ENCODE peak calls at places on chromosomes 6 and 20, in four cellular contexts. One of them, this sample, is unnamed.

GRCh38 chr20:39849171-39849570 is 839.9 kb downstream of the MAFB start:
- DNase-seq in breast epithelium: no peak
- DNase-seq in tibial nerve: no peak
- DNase-seq in A549: no peak
- DNase-seq in this sample: no peak

GRCh38 chr20:434221-434620 is 26.1 kb downstream of the RBCK1 start:
- DNase-seq in breast epithelium: no peak
- DNase-seq in tibial nerve: no peak
- DNase-seq in A549: no peak
- DNase-seq in this sample: no peak

GRCh38 chr20:25695532-25696383 is 895 bp downstream of the ZNF337 start:
- DNase-seq in breast epithelium: no peak
- DNase-seq in tibial nerve: no peak
- DNase-seq in A549: no peak
- DNase-seq in this sample: peak; percentile 30

GRCh38 chr6:30238178-30238795 is 25.1 kb upstream of the TRIM26 start:
- DNase-seq in breast epithelium: no peak
- DNase-seq in tibial nerve: no peak
- DNase-seq in A549: peak; percentile 31
- DNase-seq in this sample: no peak

GRCh38 chr6:89007209-89008001 is 44.0 kb upstream of the RNGTT start:
- DNase-seq in breast epithelium: no peak
- DNase-seq in tibial nerve: no peak
- DNase-seq in A549: no peak
- DNase-seq in this sample: no peak

GRCh38 chr6:89375427-89375868 is 22.9 kb upstream of the UBE2J1 start:
- DNase-seq in breast epithelium: peak; percentile 67
- DNase-seq in tibial nerve: no peak
- DNase-seq in A549: no peak
- DNase-seq in this sample: peak; percentile 63

GRCh38 chr6:166156942-166157341 is 10.7 kb downstream of the TBXT start:
- DNase-seq in breast epithelium: no peak
- DNase-seq in tibial nerve: no peak
- DNase-seq in A549: peak; percentile 23
- DNase-seq in this sample: no peak

GRCh38 chr20:30491016-30491415 is 766.4 kb upstream of the DEFB115 start:
- DNase-seq in breast epithelium: peak; percentile 22
- DNase-seq in tibial nerve: no peak
- DNase-seq in A549: no peak
- DNase-seq in this sample: no peak

GRCh38 chr6:158568549-158568948 is 8.7 kb downstream of the TMEM181 start:
- DNase-seq in breast epithelium: peak; percentile 15
- DNase-seq in tibial nerve: no peak
- DNase-seq in A549: no peak
- DNase-seq in this sample: no peak

GRCh38 chr6:153130515-153131036 is 506 bp downstream of the RGS17 start:
- DNase-seq in breast epithelium: no peak
- DNase-seq in tibial nerve: no peak
- DNase-seq in A549: no peak
- DNase-seq in this sample: no peak

GRCh38 chr6:127300411-127300810 is 33.7 kb downstream of the RNF146 start:
- DNase-seq in breast epithelium: no peak
- DNase-seq in tibial nerve: no peak
- DNase-seq in A549: no peak
- DNase-seq in this sample: no peak

GRCh38 chr6:44494011-44494501 is 106.5 kb downstream of the CDC5L start:
- DNase-seq in breast epithelium: no peak
- DNase-seq in tibial nerve: no peak
- DNase-seq in A549: peak; percentile 35
- DNase-seq in this sample: no peak

GRCh38 chr20:1001981-1002681 is at the start of gene RSPO4:
- DNase-seq in breast epithelium: peak; percentile 30
- DNase-seq in tibial nerve: no peak
- DNase-seq in A549: no peak
- DNase-seq in this sample: no peak

GRCh38 chr6:142942805-142943227 is 2.2 kb downstream of the HIVEP2 start:
- DNase-seq in breast epithelium: no peak
- DNase-seq in tibial nerve: no peak
- DNase-seq in A549: peak; percentile 34
- DNase-seq in this sample: no peak

GRCh38 chr6:142942238-142942637 is 2.7 kb downstream of the HIVEP2 start:
- DNase-seq in breast epithelium: no peak
- DNase-seq in tibial nerve: no peak
- DNase-seq in A549: no peak
- DNase-seq in this sample: no peak

GRCh38 chr6:142945071-142945445 is at the start of gene HIVEP2:
- DNase-seq in breast epithelium: peak; percentile 82
- DNase-seq in tibial nerve: peak; percentile 84
- DNase-seq in A549: peak; percentile 36
- DNase-seq in this sample: peak; percentile 93

GRCh38 chr6:142944126-142945066 is 580 bp downstream of the HIVEP2 start:
- DNase-seq in breast epithelium: peak; percentile 76
- DNase-seq in tibial nerve: peak; percentile 88
- DNase-seq in A549: peak; percentile 29
- DNase-seq in this sample: peak; percentile 94

GRCh38 chr6:142943746-142944125 is 1.2 kb downstream of the HIVEP2 start:
- DNase-seq in breast epithelium: no peak
- DNase-seq in tibial nerve: peak; percentile 20
- DNase-seq in A549: no peak
- DNase-seq in this sample: peak; percentile 26
- TF ChIP-seq POLR2A in breast epithelium: no peak
- TF ChIP-seq POLR2A in tibial nerve: no peak
- TF ChIP-seq POLR2A in A549: no peak
- TF ChIP-seq POLR2A in this sample: no peak

GRCh38 chr20:45947110-45947866 is 12.8 kb downstream of the PCIF1 start:
- DNase-seq in breast epithelium: no peak
- DNase-seq in tibial nerve: no peak
- DNase-seq in A549: no peak
- DNase-seq in this sample: no peak

GRCh38 chr20:45950330-45950646 is 15.8 kb downstream of the PCIF1 start:
- DNase-seq in breast epithelium: no peak
- DNase-seq in tibial nerve: no peak
- DNase-seq in A549: no peak
- DNase-seq in this sample: no peak

GRCh38 chr20:45949542-45950329 is 15.3 kb downstream of the PCIF1 start:
- DNase-seq in breast epithelium: no peak
- DNase-seq in tibial nerve: no peak
- DNase-seq in A549: no peak
- DNase-seq in this sample: no peak

GRCh38 chr20:45948261-45948733 is 13.8 kb downstream of the PCIF1 start:
- DNase-seq in breast epithelium: no peak
- DNase-seq in tibial nerve: no peak
- DNase-seq in A549: no peak
- DNase-seq in this sample: no peak

DNA sequence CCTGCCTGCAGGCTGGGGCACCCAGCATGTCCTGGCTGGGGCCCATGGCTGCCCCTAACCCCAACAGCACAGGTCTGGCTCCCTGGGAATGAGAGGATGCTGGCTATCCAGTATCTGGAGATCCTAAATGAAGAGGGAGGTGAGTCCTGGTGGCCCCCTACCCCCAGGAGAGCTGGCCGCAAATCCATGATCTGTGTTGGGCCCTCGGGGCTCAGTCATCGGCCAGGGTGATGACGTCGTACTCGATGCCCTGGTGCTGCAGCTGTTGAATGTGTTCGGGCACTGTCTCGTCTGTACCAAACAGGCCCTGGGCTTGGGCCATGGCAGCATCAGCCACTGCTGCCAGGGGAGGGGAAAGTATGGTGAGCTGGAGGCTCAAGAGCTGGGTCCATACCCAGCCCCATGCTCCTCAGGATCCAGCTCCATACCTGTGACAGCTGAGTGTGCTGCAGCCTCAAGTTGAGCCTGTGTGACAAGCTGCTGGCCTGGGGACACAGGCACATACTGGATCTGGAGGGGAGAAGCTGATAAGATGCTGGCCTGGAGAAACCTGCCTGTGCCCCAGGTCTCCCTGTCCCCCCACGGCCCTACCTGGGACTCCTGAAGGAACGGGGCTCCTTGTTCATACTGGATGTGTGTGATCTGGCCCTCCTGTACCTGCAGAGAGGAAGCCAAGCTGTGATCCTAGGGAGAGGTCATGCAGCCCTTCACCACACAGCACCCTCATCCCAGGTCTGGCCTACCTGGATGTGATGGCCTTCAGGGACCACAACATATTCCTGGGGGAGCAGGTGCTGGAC is 14.5 kb downstream of the PCIF1 start:
- DNase-seq in breast epithelium: no peak
- DNase-seq in tibial nerve: no peak
- DNase-seq in A549: no peak
- DNase-seq in this sample: no peak
- H3K27ac ChIP-seq in breast epithelium: no peak overlapping the region
- H3K27ac ChIP-seq in tibial nerve: no peak overlapping the region
- H3K27ac ChIP-seq in A549: no peak overlapping the region
- H3K27ac ChIP-seq in this sample: no peak overlapping the region

DNA sequence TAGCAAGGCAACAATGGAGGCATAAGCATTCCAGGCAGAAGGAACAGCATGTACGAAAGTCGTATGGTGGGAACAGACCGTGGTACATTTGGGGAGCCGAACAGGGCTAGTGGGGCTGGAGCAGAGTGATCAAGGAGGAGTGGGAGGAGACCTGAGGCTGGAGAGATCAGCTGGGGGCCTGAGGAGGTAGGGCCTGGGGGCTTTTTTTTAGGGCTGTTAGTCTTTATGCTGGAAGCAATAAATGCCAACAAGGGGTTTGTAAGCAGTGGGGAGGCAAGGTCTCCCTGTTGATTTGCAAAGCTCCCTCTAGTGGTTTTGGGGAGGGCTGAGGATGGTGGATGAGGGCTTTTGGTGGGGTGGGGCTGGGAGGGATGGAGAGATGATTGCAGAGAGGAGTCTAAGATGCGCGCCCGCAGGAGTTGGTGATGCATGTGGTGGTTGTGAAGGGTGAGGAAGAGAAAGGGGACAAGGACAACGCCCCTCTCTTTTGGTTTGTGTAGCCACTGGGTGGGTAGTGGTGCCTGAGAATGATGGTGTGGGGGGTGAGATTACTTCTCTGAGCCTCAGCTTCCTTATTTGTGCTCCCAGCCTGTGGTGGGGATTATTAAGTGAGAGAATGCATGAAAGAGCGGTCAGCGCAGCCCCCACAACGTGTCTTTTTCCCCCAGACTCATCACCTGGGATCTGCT is 74.1 kb upstream of the TOX2 start:
- DNase-seq in breast epithelium: no peak
- DNase-seq in tibial nerve: no peak
- DNase-seq in A549: peak; percentile 80
- DNase-seq in this sample: no peak
- TF ChIP-seq CTCF in breast epithelium: no peak
- TF ChIP-seq CTCF in tibial nerve: no peak
- TF ChIP-seq CTCF in A549: peak; percentile 45
- TF ChIP-seq CTCF in this sample: peak; percentile 32

GRCh38 chr6:134948708-134949107 is 1.2 kb downstream of the ALDH8A1 start:
- DNase-seq in breast epithelium: no peak
- DNase-seq in tibial nerve: no peak
- DNase-seq in A549: no peak
- DNase-seq in this sample: no peak

GRCh38 chr6:134954272-134954990 is 4.5 kb upstream of the ALDH8A1 start:
- DNase-seq in breast epithelium: no peak
- DNase-seq in tibial nerve: no peak
- DNase-seq in A549: no peak
- DNase-seq in this sample: no peak

GRCh38 chr6:134950482-134950881 is 581 bp upstream of the ALDH8A1 start:
- DNase-seq in breast epithelium: no peak
- DNase-seq in tibial nerve: no peak
- DNase-seq in A549: no peak
- DNase-seq in this sample: no peak

GRCh38 chr6:134949927-134950326 is at the start of gene ALDH8A1:
- DNase-seq in breast epithelium: no peak
- DNase-seq in tibial nerve: no peak
- DNase-seq in A549: no peak
- DNase-seq in this sample: no peak

DNA sequence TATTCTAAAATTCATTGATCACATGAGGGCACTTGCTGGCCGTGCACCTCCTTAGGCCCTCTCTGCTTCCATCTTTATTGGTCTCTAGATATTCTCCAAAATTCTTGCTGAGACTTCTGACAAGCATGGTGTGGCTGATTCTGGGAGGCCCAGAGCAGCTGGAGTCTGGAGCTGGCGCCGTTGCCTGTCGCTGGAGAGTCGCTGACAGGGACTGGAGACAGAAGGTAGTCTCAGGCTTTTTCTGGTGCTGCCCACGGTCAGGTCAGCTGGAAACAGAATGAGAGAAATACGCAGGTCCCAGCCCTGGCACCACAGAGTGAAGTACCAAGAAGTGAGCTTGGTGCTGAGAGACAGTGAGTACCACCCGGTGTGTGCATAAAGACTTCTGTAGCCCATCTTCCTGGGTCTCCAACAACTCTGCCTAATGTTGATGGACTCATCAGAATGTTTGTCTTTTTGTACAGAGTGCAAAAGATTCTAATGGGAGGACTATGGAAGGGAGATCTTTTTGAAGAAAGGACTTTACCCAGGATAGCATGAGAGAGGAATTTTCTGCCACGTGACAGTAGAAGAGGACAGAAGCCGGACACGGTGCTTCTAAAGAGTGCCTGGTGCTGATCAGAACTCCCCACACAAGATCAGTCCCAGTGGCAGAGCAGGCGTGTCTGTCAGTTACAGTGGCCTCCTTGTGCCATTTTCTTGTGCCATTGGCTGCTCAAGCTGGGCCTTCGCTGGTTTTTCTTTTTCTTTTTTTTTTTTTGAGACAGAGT is 1.8 kb upstream of the ALDH8A1 start:
- DNase-seq in breast epithelium: no peak
- DNase-seq in tibial nerve: no peak
- DNase-seq in A549: no peak
- DNase-seq in this sample: no peak
- TF ChIP-seq POLR2A in breast epithelium: no peak
- TF ChIP-seq POLR2A in tibial nerve: no peak
- TF ChIP-seq POLR2A in A549: no peak
- TF ChIP-seq POLR2A in this sample: no peak

GRCh38 chr6:46584586-46584985 is 68.0 kb downstream of the CYP39A1 start:
- DNase-seq in breast epithelium: no peak
- DNase-seq in tibial nerve: no peak
- DNase-seq in A549: no peak
- DNase-seq in this sample: no peak
- H3K27ac ChIP-seq in breast epithelium: no peak overlapping the region
- H3K27ac ChIP-seq in tibial nerve: no peak overlapping the region
- H3K27ac ChIP-seq in A549: no peak overlapping the region
- H3K27ac ChIP-seq in this sample: no peak overlapping the region